ENCODE peak calls at places on chromosomes 3 and 15, in seven cellular contexts. Y is left lung, E is HCT116, P is Panc1, B is psoas muscle, T is body of pancreas, F is A549. J is an unnamed sample.

GRCh38 chr3:10528046-10528445 is 22.7 kb upstream of the ATP2B2 start:
- DNase-seq in F (no peak), Y (no peak), B (no peak), E (no peak), P (no peak), T (no peak), J (no peak)

GRCh38 chr15:98896002-98896721 is 111.4 kb downstream of the PGPEP1L start:
- DNase-seq in F (peak; percentile 91), Y (no peak), T (no peak), P (no peak), B (no peak), E (no peak), J (no peak)

GRCh38 chr3:54211097-54211496 is 88.7 kb downstream of the CACNA2D3 start:
- DNase-seq in F (no peak), B (no peak), Y (no peak), E (no peak), T (no peak), P (no peak), J (no peak)

GRCh38 chr3:149965278-149965677 is 5.4 kb downstream of the PFN2 start:
- DNase-seq in F (no peak), E (no peak), T (no peak), P (no peak), B (no peak), Y (no peak), J (no peak)

GRCh38 chr15:85831415-85832113 is 36.8 kb upstream of the KLHL25 start:
- DNase-seq in Y (no peak), B (peak; percentile 78), P (no peak), T (peak; percentile 75), E (peak; percentile 37), F (peak; percentile 50), J (no peak)

GRCh38 chr15:79172801-79173460 is 82.4 kb upstream of the RASGRF1 start:
- DNase-seq in P (no peak), F (no peak), T (no peak), B (no peak), Y (no peak), E (no peak), J (no peak)

GRCh38 chr15:80401471-80401870 is 2.7 kb upstream of the ARNT2 start:
- DNase-seq in P (no peak), E (no peak), T (no peak), Y (no peak), F (no peak), B (no peak), J (peak; percentile 34)

GRCh38 chr3:141367038-141367730 is 1.1 kb upstream of the ZBTB38 start:
- DNase-seq in Y (no peak), B (peak; percentile 54), E (peak; percentile 57), T (no peak), F (peak; percentile 85), P (no peak), J (no peak)

GRCh38 chr3:78139166-78139565 is 1099.3 kb downstream of the ROBO2 start:
- DNase-seq in F (no peak), T (no peak), Y (no peak), P (no peak), B (no peak), E (no peak), J (no peak)

GRCh38 chr15:44801797-44802196 is 65.5 kb downstream of the TRIM69 start:
- DNase-seq in Y (no peak), P (no peak), B (no peak), E (no peak), F (no peak), T (no peak), J (no peak)

GRCh38 chr15:50187525-50187924 is 5.5 kb downstream of the SLC27A2 start:
- DNase-seq in P (no peak), T (no peak), F (no peak), B (no peak), E (no peak), Y (no peak), J (no peak)

GRCh38 chr15:50187997-50188396 is 6.0 kb downstream of the SLC27A2 start:
- DNase-seq in T (no peak), E (no peak), P (no peak), Y (no peak), F (no peak), B (no peak), J (no peak)

GRCh38 chr15:50190723-50191122 is 8.7 kb downstream of the SLC27A2 start:
- DNase-seq in T (no peak), E (no peak), P (no peak), B (no peak), Y (no peak), F (no peak), J (no peak)

GRCh38 chr15:50190166-50190570 is 8.2 kb downstream of the SLC27A2 start:
- DNase-seq in P (no peak), F (no peak), B (no peak), T (no peak), Y (no peak), E (no peak), J (no peak)

DNA sequence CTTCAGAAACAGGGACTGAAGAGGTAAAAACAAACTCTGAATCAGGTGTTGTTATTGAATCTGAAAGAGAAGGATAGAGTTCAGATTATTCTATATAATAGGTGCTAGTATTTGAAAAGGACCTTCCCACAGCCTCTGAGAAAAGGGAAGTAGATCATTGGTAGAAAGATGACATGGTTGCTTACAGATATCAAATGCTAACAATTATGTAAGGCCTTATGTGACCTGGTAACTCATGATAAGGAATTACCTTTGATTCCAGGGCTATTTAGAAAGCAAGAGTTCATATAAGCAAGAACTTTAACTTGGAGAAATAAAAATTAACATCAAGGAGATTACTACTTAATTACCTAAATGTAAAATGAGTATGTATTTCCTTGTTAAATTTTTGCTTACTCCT is 7.6 kb downstream of the SLC27A2 start:
- DNase-seq in E (no peak), F (no peak), Y (no peak), B (no peak), T (no peak), P (no peak), J (no peak)
- H3K9me3 ChIP-seq in E (no peaks in the 10 kb centered on the region), F (no peaks in the 10 kb centered on the region), Y (no peaks in the 10 kb centered on the region), B (no peaks in the 10 kb centered on the region), T (no peaks in the 10 kb centered on the region), P (no peaks in the 10 kb centered on the region), J (no peaks in the 10 kb centered on the region)

GRCh38 chr15:60720084-60720483 is 241.1 kb upstream of the ICE2 start:
- DNase-seq in T (no peak), B (no peak), P (no peak), Y (no peak), E (no peak), F (no peak), J (no peak)

GRCh38 chr15:60722328-60723112 is 243.6 kb upstream of the ICE2 start:
- DNase-seq in E (no peak), F (no peak), Y (no peak), B (no peak), P (no peak), T (no peak), J (no peak)

GRCh38 chr15:60721232-60721576 is 242.3 kb upstream of the ICE2 start:
- DNase-seq in T (no peak), B (no peak), P (no peak), E (no peak), F (no peak), Y (no peak), J (no peak)

GRCh38 chr15:60721706-60722105 is 242.8 kb upstream of the ICE2 start:
- DNase-seq in Y (no peak), B (no peak), T (no peak), P (no peak), F (no peak), E (no peak), J (no peak)

DNA sequence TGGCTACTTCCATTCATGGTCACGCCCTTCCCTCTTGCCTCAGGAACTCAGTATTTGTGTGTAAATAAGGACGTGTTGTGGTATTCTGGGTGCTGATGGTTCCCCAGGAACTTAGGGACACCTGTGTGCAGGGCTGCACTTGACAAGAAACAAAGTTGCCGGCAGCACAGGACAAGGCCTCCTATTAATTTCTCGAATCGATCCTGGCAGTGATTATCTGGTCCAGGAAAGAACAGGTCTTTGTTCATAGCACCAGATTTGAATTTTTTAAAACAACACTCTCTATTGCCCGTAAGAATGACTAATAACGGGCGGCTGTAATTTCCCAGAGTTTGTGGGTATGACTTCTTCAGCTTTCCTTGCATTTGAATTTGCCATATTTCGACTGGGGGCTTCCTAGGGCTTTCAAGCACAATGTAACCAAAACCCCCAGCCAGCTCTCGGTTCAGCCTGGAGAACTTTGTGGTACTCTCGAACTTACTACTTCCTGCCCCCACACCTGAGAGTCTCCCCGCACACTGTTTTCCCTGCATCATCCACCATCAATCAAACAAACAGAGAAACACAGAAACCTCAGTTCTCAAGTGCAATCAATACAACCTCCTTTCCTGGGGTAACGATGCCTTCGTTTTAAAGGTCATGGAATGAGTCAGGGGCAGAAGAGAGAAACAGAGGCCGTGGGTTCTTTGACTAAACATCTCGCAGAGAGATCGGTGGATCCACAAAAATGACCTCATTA is 241.7 kb upstream of the ICE2 start:
- DNase-seq in F (no peak), Y (no peak), E (no peak), T (no peak), B (no peak), P (no peak), J (no peak)
- H3K27ac ChIP-seq in F (no peak overlapping the region), Y (no peak overlapping the region), E (no peak overlapping the region), T (peak overlapping the region; percentile 56), B (no peak overlapping the region), P (no peak overlapping the region), J (no peak overlapping the region)

GRCh38 chr3:98532709-98533571 is 1.2 kb downstream of the GPR15 start:
- DNase-seq in E (no peak), P (no peak), Y (no peak), B (no peak), T (no peak), F (no peak), J (no peak)
- H3K4me3 ChIP-seq in E (no peak overlapping the region), P (no peak overlapping the region), Y (no peak overlapping the region), B (no peak overlapping the region), T (no peak overlapping the region), F (no peak overlapping the region), J (no peak overlapping the region)

GRCh38 chr3:44761347-44762169 is at the start of the genes KIAA1143 and KIF15:
- DNase-seq in E (peak; percentile 92), P (peak; percentile 67), Y (peak; percentile 97), B (peak; percentile 98), F (peak; percentile 96), T (peak; percentile 97), J (peak; percentile 98)

GRCh38 chr3:44762170-44762677 is 630 bp downstream of the KIF15 start:
- DNase-seq in Y (no peak), B (no peak), T (no peak), F (no peak), P (peak; percentile 4), E (no peak), J (no peak)

GRCh38 chr3:44762690-44763089 is 1.1 kb downstream of the KIF15 start:
- DNase-seq in Y (no peak), E (no peak), B (no peak), P (no peak), T (no peak), F (no peak), J (no peak)

DNA sequence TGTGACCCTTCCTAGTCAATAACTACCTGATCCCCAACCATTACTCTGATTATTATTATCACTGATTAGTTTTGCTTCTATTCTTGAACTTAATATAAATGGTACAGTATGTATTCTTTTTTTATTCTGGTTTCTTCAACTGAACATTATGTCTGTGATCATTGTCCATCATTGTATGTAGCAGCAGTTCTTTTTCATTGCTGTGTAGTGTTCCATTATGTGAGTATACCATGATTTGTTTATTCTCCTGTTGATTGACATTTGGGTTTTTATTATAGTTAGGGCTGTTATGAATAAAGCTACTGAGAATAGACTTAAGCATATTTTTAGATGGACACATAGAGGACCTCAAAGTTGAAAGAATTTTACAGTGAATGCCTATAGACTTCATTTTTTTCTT is 2.7 kb downstream of the KIF15 start:
- DNase-seq in E (no peak), F (no peak), B (no peak), P (no peak), T (no peak), Y (no peak), J (no peak)
- H3K9me3 ChIP-seq in E (no peaks in the 10 kb centered on the region), F (peaks cover 22% of the 10 kb centered on the region), B (peaks cover 8% of the 10 kb centered on the region), P (peaks cover 9% of the 10 kb centered on the region), T (no peaks in the 10 kb centered on the region), Y (peaks cover 14% of the 10 kb centered on the region), J (no peaks in the 10 kb centered on the region)

J was measured in esophagus muscularis mucosa.